ENCODE peak calls at places on chromosomes 7 and 10, in six cellular contexts. H is HepG2, T is neural progenitor cell, Y is colonic mucosa, R is GM23248, E is SK-N-SH. A is an unnamed sample.

GRCh38 chr7:101804087-101804631 is 13.3 kb upstream of the CUX1 start:
- DNase-seq in T (peak; percentile 61), Y (no peak), H (no peak), E (no peak), R (peak; percentile 24), A (peak; percentile 90)

GRCh38 chr10:133013478-133013877 is 71.1 kb upstream of the CFAP46 start:
- DNase-seq in E (no peak), T (no peak), H (no peak), R (no peak), Y (peak; percentile 68), A (no peak)

GRCh38 chr7:13240349-13240748 is 552.9 kb downstream of the ARL4A start:
- DNase-seq in Y (no peak), H (no peak), R (peak; percentile 40), E (no peak), T (no peak), A (peak; percentile 63)

GRCh38 chr10:72045586-72045985 is 42.8 kb downstream of the SPOCK2 start:
- DNase-seq in R (no peak), Y (no peak), T (no peak), H (no peak), E (no peak), A (no peak)

GRCh38 chr7:55464422-55464821 is 99.3 kb downstream of the LANCL2 start:
- DNase-seq in R (no peak), E (peak; percentile 4), T (no peak), H (no peak), Y (no peak), A (no peak)

GRCh38 chr10:87952612-87953011 is 89.2 kb downstream of the PTEN start:
- DNase-seq in E (no peak), H (peak; percentile 6), R (no peak), Y (no peak), T (no peak), A (no peak)

GRCh38 chr10:103748020-103748419 is 107.4 kb downstream of the SH3PXD2A start:
- DNase-seq in T (no peak), E (no peak), Y (peak; percentile 68), R (no peak), H (no peak), A (no peak)

GRCh38 chr7:157977306-157977705 is 610.3 kb downstream of the PTPRN2 start:
- DNase-seq in R (no peak), E (no peak), T (no peak), Y (no peak), H (no peak), A (no peak)

GRCh38 chr10:30436200-30436599 is 2.2 kb downstream of the MAP3K8 start:
- DNase-seq in Y (peak; percentile 49), R (peak; percentile 92), E (no peak), T (peak; percentile 74), H (no peak), A (peak; percentile 71)

DNA sequence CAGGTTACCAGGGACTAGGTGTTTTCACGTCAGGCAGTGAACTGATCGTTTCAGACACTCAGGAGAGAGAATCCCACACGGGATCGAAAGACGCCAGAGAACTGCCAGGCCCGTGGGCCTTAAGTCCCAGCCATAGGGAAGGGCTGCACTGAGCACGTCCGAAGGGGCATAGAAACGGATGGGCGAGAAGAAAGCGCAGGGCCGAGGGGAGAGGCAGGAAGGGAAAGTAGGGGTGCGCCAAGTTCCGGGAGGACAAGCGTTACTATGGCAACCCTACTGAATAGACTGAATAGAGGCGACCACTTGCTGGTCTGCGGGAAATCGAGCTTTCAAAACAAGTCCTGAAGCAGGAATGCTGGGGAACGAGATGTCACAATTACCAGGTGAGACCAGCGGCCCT is 421.3 kb upstream of the NUPR2 start:
- DNase-seq in R (no peak), Y (no peak), H (no peak), T (no peak), E (peak; percentile 31), A (no peak)
- H3K4me3 ChIP-seq in R (no peak overlapping the region), Y (no peak overlapping the region), H (no peak overlapping the region), T (no peak overlapping the region), E (peak overlapping the region; percentile 35), A (no peak overlapping the region)

GRCh38 chr10:99450624-99451498 is 20.4 kb upstream of the GOT1 start:
- DNase-seq in E (peak; percentile 14), R (no peak), H (peak; percentile 74), Y (no peak), T (no peak), A (no peak)
- H3K27ac ChIP-seq in E (no peak overlapping the region), R (no peak overlapping the region), H (peak overlapping the region; percentile 9), Y (peak overlapping the region; percentile 37), T (no peak overlapping the region), A (no peak overlapping the region)

DNA sequence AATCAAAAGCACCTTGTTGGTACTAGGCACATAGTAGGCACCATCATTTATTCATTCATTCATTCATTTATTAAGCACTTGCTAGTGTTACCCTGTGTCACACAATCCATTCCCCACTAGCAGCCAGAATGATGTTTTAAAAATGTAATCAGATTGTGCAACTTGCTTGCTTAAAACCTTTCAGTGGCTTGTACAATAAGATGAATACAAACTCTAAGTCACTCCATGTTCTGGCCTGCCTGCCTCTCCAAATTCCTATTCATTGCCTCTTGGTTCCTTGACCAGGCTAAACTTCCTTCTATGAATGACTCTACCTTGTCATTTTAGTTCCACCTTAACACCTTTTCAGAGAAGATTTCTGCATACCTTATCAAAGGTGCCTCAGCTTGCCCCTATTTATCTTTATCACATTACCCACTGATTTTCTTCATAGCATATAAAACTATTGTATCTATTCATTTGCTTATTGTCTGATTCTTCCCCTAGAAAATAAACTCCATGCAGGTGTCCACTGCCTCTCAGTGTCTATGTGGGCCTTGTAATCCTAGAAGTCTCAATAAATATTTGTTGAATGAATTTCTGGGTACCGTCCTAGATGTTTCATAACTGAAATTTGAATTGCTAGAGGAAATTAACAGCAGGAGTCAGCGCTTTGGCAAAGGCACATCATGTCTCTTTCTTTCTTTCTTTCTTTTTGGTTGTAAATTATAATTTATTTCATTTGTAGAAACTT is 169.5 kb downstream of the TMEM26 start:
- DNase-seq in R (peak; percentile 48), Y (no peak), E (no peak), T (no peak), H (no peak), A (no peak)
- H3K9ac ChIP-seq in R (peak overlapping the region; percentile 12), Y (no peak overlapping the region), E (no peak overlapping the region), T (no peak overlapping the region), H (no peak overlapping the region), A (no peak overlapping the region)

GRCh38 chr7:150946826-150947750 is 31.0 kb downstream of the KCNH2 start:
- DNase-seq in H (no peak), E (peak; percentile 66), T (no peak), Y (no peak), R (no peak), A (no peak)
- H3K4me3 ChIP-seq in H (no peak overlapping the region), E (no peak overlapping the region), T (no peak overlapping the region), Y (no peak overlapping the region), R (no peak overlapping the region), A (no peak overlapping the region)

GRCh38 chr10:10642741-10643280 is 374.9 kb upstream of the CELF2 start:
- DNase-seq in R (peak; percentile 7), T (no peak), H (no peak), Y (no peak), E (no peak), A (no peak)
- H3K27ac ChIP-seq in R (no peak overlapping the region), T (no peak overlapping the region), H (no peak overlapping the region), Y (no peak overlapping the region), E (no peak overlapping the region), A (no peak overlapping the region)

GRCh38 chr7:24781106-24781505 is 23.8 kb upstream of the GSDME start:
- DNase-seq in T (no peak), R (no peak), E (no peak), H (no peak), Y (no peak), A (no peak)
- H3K9ac ChIP-seq in T (no peak overlapping the region), R (no peak overlapping the region), E (no peak overlapping the region), H (no peak overlapping the region), Y (no peak overlapping the region), A (no peak overlapping the region)

GRCh38 chr7:26198781-26199169 is 1.8 kb downstream of the HNRNPA2B1 start:
- DNase-seq in T (no peak), Y (no peak), E (no peak), H (no peak), R (no peak), A (no peak)

GRCh38 chr7:26195867-26196266 is 4.7 kb downstream of the HNRNPA2B1 start:
- DNase-seq in T (no peak), E (no peak), H (no peak), R (no peak), Y (no peak), A (no peak)

GRCh38 chr7:26198133-26198780 is 2.3 kb downstream of the HNRNPA2B1 start:
- DNase-seq in R (peak; percentile 59), H (no peak), Y (peak; percentile 39), T (peak; percentile 30), E (no peak), A (no peak)

GRCh38 chr7:26196305-26196704 is 4.2 kb downstream of the HNRNPA2B1 start:
- DNase-seq in T (no peak), E (no peak), H (no peak), Y (no peak), R (no peak), A (no peak)

DNA sequence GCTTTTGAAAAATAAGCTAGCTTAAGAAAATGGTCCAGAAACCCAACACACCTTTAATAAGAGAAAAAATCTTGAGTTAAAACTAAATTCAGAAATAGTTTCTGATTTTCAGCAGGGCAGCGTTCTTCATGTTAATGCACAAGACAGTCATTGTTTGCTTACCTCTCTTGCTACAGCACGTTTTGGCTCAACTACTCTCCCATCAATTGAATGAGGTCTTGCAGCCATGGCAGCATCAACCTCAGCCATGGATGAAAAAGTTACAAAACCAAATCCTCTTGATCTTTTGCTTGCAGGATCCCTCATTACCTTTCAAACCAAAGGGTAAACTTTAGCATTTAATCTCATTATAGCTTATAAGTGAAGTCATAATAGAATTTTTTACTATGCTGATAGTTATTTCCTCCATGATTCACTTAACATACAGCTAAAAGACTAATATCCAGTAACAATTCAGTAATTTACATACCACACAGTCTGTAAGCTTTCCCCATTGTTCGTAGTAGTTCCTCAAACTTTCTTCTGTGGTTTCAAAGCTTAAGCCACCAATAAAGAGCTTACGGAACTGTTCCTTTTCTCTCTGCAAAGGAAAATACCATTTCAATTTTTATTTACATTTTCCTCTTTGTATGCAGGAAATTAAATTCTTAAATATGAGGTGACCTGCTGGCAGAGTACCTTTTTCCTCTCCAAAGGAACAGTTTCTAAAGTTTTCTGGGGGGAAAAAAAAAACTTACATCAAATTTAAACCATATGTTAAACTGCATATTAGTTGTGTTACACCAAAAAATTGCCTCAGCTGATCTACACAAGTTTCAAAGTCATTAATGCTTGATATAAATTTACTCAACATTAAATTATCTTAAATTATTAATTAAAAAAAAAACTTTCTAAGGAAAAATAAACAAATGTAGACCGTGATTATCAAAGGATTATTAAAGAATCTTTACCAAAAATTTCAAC is 3.1 kb downstream of the HNRNPA2B1 start:
- DNase-seq in Y (no peak), T (no peak), H (no peak), E (no peak), R (peak; percentile 46), A (no peak)
- H3K4me3 ChIP-seq in Y (peak overlapping the region; percentile 90), T (peak overlapping the region; percentile 91), H (peak overlapping the region; percentile 99), E (peak overlapping the region; percentile 100), R (peak overlapping the region; percentile 86), A (peak overlapping the region; percentile 94)

DNA sequence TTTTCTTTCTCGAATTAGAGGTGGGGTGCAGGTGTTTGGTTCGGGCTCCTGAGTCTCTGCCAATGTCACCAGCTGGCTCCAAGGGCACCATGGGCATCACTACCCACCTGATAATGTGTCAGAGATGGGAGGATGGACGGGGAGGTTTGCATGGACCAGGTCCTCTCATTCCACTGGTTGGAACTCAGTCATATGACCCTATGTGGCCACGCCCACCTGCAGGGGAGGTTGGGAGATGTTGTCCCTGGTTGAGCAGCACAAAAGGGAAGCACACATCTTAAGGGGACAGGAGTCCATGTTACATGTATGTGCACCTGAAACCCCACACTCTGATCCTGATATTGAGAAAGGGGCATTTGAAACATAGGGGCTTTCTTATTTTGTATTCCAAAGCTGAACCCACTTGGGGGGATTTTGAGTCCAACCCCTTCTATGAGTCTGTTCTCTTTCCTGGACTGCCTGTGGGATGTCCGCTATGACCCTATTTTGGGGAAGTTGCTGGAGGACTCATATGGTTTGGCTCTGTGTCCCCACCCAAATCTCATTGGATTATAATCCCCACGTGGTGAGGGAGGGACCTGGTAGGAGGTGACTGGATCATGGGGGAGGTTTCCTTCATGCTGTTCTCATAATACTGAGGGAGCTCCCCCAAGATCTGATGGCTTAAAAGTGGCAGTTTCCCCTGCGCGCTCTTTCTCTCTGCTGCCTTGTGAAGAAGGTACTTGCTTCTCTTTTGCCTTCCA is 66.9 kb upstream of the BAIAP2L1 start:
- DNase-seq in H (no peak), R (no peak), T (no peak), E (no peak), Y (no peak), A (no peak)
- H3K27ac ChIP-seq in H (no peak overlapping the region), R (no peak overlapping the region), T (no peak overlapping the region), E (no peak overlapping the region), Y (no peak overlapping the region), A (no peak overlapping the region)

A was measured in endodermal cell.